ENCODE peak calls at places on chromosomes 6 and 20, in nine cellular contexts. X is mammary epithelial cell; L is naive thymus-derived CD4-positive, alpha-beta T cell; J is CD8-positive, alpha-beta T cell; W is right lobe of liver; U is brain microvascular endothelial cell; B is left lung; F is astrocyte of the cerebellum; A is aorta. H is an unnamed sample.

GRCh38 chr6:150711584-150712501 is 112.2 kb downstream of the PLEKHG1 start:
- DNase-seq in X (no peak), L (no peak), J (no peak), W (peak), U (no peak), B (no peak), F (no peak), A (no peak), H (no peak)

GRCh38 chr6:127118505-127119360 is at the start of gene RSPO3:
- DNase-seq in X (peak), L (no peak), J (no peak), W (peak), U (peak), B (peak), F (no peak), A (peak), H (peak)

GRCh38 chr6:165117121-165117520 is 192.3 kb downstream of the C6orf118 start:
- DNase-seq in X (no peak), L (no peak), J (no peak), W (no peak), U (no peak), B (no peak), F (no peak), A (no peak), H (no peak)

GRCh38 chr6:147222160-147222838 is 18.1 kb downstream of the STXBP5 start:
- DNase-seq in X (no peak), L (no peak), J (no peak), W (no peak), U (peak), B (no peak), F (peak), A (no peak), H (no peak)

GRCh38 chr20:63234693-63235398 is 859 bp upstream of the BIRC7 start:
- DNase-seq in X (peak), L (no peak), J (no peak), W (no peak), U (no peak), B (no peak), F (no peak), A (no peak), H (no peak)

GRCh38 chr6:170036916-170037315 is 254.0 kb downstream of the DLL1 start:
- DNase-seq in X (no peak), L (no peak), J (no peak), W (no peak), U (no peak), B (no peak), F (no peak), A (peak), H (peak)

GRCh38 chr6:57265755-57266221 is 43.7 kb upstream of the RAB23 start:
- DNase-seq in X (no peak), L (no peak), J (no peak), W (no peak), U (peak), B (no peak), F (peak), A (no peak), H (no peak)

GRCh38 chr6:158005626-158006180 is 24.0 kb downstream of the SYNJ2 start:
- DNase-seq in X (no peak), L (no peak), J (no peak), W (no peak), U (no peak), B (no peak), F (no peak), A (peak), H (no peak)

GRCh38 chr6:127951172-127951995 is 50.5 kb upstream of the THEMIS start:
- DNase-seq in X (no peak), L (peak), J (no peak), W (no peak), U (no peak), B (no peak), F (no peak), A (no peak), H (no peak)

GRCh38 chr20:16125810-16126209 is 447.4 kb downstream of the KIF16B start:
- DNase-seq in X (peak), L (no peak), J (no peak), W (no peak), U (no peak), B (no peak), F (no peak), A (no peak), H (no peak)

GRCh38 chr6:23349521-23350147 is 776.4 kb upstream of the NRSN1 start:
- DNase-seq in X (peak), L (no peak), J (no peak), W (no peak), U (peak), B (no peak), F (peak), A (no peak), H (no peak)

GRCh38 chr6:112466378-112467151 is 119.4 kb downstream of the RFPL4B start:
- DNase-seq in X (peak), L (no peak), J (no peak), W (no peak), U (peak), B (no peak), F (peak), A (no peak), H (no peak)

GRCh38 chr20:50302463-50303041 is 111.9 kb downstream of the CEBPB start:
- DNase-seq in X (no peak), L (no peak), J (no peak), W (peak), U (no peak), B (no peak), F (peak), A (peak), H (no peak)

GRCh38 chr20:1648101-1648500 is 9.5 kb downstream of the SIRPG start:
- DNase-seq in X (no peak), L (no peak), J (no peak), W (no peak), U (no peak), B (no peak), F (no peak), A (no peak), H (no peak)

GRCh38 chr6:81242634-81243033 is 509.8 kb downstream of the TENT5A start:
- DNase-seq in X (no peak), L (no peak), J (no peak), W (no peak), U (no peak), B (no peak), F (no peak), A (no peak), H (no peak)

GRCh38 chr20:63809856-63810255 is 21.2 kb downstream of the ZBTB46 start:
- DNase-seq in X (no peak), L (no peak), J (no peak), W (no peak), U (no peak), B (no peak), F (no peak), A (no peak), H (no peak)

GRCh38 chr20:33576432-33576883 is 85.7 kb upstream of the C20orf144 start:
- DNase-seq in X (no peak), L (no peak), J (no peak), W (no peak), U (no peak), B (no peak), F (no peak), A (no peak), H (no peak)

GRCh38 chr6:151229401-151230276 is 10.1 kb upstream of the AKAP12 start:
- DNase-seq in X (no peak), L (no peak), J (no peak), W (no peak), U (no peak), B (no peak), F (no peak), A (no peak), H (no peak)

GRCh38 chr6:156427345-156427744 is 349.8 kb upstream of the ARID1B start:
- DNase-seq in X (peak), L (no peak), J (no peak), W (no peak), U (peak), B (no peak), F (peak), A (peak), H (peak)

GRCh38 chr20:24702501-24703283 is 233.3 kb downstream of the SYNDIG1 start:
- DNase-seq in X (no peak), L (no peak), J (no peak), W (no peak), U (no peak), B (no peak), F (no peak), A (no peak), H (peak)

GRCh38 chr6:39466664-39467063 is 144.2 kb upstream of the KCNK16 start:
- DNase-seq in X (no peak), L (no peak), J (no peak), W (no peak), U (no peak), B (no peak), F (no peak), A (no peak), H (no peak)

GRCh38 chr20:62737271-62737761 is 28.7 kb downstream of the NTSR1 start:
- DNase-seq in X (no peak), L (no peak), J (no peak), W (peak), U (no peak), B (peak), F (no peak), A (peak), H (peak)

GRCh38 chr20:59403261-59403961 is 103.0 kb downstream of the EDN3 start:
- DNase-seq in X (no peak), L (peak), J (peak), W (peak), U (peak), B (no peak), F (no peak), A (no peak), H (no peak)

GRCh38 chr6:39300739-39301138 is 13.5 kb downstream of the KCNK17 start:
- DNase-seq in X (no peak), L (no peak), J (no peak), W (no peak), U (no peak), B (no peak), F (no peak), A (no peak), H (no peak)

GRCh38 chr6:145036236-145036635 is 699.1 kb downstream of the EPM2A start:
- DNase-seq in X (no peak), L (no peak), J (no peak), W (no peak), U (no peak), B (no peak), F (no peak), A (no peak), H (no peak)

GRCh38 chr6:84645000-84645399 is 119.4 kb downstream of the TBX18 start:
- DNase-seq in X (peak), L (no peak), J (no peak), W (no peak), U (peak), B (no peak), F (no peak), A (no peak), H (no peak)

GRCh38 chr6:3277251-3277650 is 18.5 kb downstream of the PSMG4 start:
- DNase-seq in X (no peak), L (no peak), J (no peak), W (no peak), U (no peak), B (no peak), F (no peak), A (no peak), H (no peak)

GRCh38 chr6:154937306-154938244 is 57.5 kb upstream of the TIAM2 start:
- DNase-seq in X (no peak), L (no peak), J (no peak), W (no peak), U (no peak), B (no peak), F (peak), A (no peak), H (no peak)

GRCh38 chr6:75326557-75327258 is 42.1 kb upstream of the TMEM30A start:
- DNase-seq in X (no peak), L (no peak), J (no peak), W (no peak), U (no peak), B (no peak), F (no peak), A (no peak), H (no peak)

GRCh38 chr6:88301888-88302768 is 136.0 kb upstream of the CNR1 start:
- DNase-seq in X (no peak), L (no peak), J (no peak), W (peak), U (no peak), B (no peak), F (no peak), A (no peak), H (no peak)

GRCh38 chr20:51487525-51488279 is 54.8 kb downstream of the NFATC2 start:
- DNase-seq in X (peak), L (no peak), J (no peak), W (no peak), U (peak), B (no peak), F (peak), A (no peak), H (no peak)

GRCh38 chr6:35370799-35371493 is 28.6 kb downstream of the PPARD start:
- DNase-seq in X (no peak), L (no peak), J (no peak), W (peak), U (peak), B (no peak), F (no peak), A (peak), H (peak)

GRCh38 chr6:142945071-142945445 is at the start of gene HIVEP2:
- DNase-seq in X (peak), L (peak), J (peak), W (peak), U (peak), B (peak), F (no peak), A (peak), H (peak)

GRCh38 chr6:37262446-37263026 is 4.6 kb upstream of the TMEM217 start:
- DNase-seq in X (peak), L (no peak), J (no peak), W (no peak), U (no peak), B (no peak), F (no peak), A (no peak), H (no peak)

GRCh38 chr20:44075191-44075949 is 111.6 kb downstream of the JPH2 start:
- DNase-seq in X (no peak), L (no peak), J (no peak), W (peak), U (no peak), B (peak), F (no peak), A (no peak), H (peak)

GRCh38 chr6:5968817-5969726 is 37.7 kb downstream of the NRN1 start:
- DNase-seq in X (peak), L (no peak), J (no peak), W (no peak), U (peak), B (peak), F (peak), A (peak), H (peak)

GRCh38 chr20:39268566-39268965 is 306.4 kb downstream of the DHX35 start:
- DNase-seq in X (no peak), L (no peak), J (no peak), W (no peak), U (no peak), B (peak), F (no peak), A (no peak), H (no peak)

GRCh38 chr6:37311666-37312473 is 41.9 kb upstream of the RNF8 start:
- DNase-seq in X (no peak), L (no peak), J (no peak), W (no peak), U (peak), B (no peak), F (no peak), A (no peak), H (no peak)

DNA sequence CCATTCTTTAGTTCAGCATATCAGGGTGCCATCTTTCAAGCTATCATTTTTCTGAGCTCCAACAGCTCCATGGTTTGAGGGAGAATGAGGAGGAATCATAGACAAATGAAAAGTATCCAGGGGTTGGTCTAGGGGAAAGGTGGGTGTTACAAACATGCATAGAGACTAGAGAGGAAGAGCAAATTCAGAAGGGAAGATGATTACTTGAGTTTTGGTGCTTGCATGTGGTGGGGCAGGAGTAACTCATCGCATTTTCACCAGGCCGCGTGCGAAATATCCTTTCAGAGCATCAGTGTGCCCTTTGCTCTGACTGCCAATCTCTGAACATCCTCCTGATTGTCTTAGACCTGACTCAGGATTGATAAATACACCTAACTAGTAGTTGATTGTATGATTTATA is 7.7 kb upstream of the BICRAL start:
- DNase-seq in X (no peak), L (peak), J (no peak), W (no peak), U (no peak), B (no peak), F (no peak), A (no peak), H (no peak)
- H3K4me3 ChIP-seq in X (no peak), L (peak), J (no peak), W (no peak), U (no peak), B (no peak), F (no peak), A (no peak), H (no peak)

GRCh38 chr6:16276991-16277981 is 38.9 kb downstream of the GMPR start:
- DNase-seq in X (peak), L (no peak), J (no peak), W (no peak), U (peak), B (peak), F (peak), A (peak), H (peak)
- H3K4me3 ChIP-seq in X (no peak), L (no peak), J (no peak), W (no peak), U (peak), B (no peak), F (no peak), A (no peak), H (peak)

DNA sequence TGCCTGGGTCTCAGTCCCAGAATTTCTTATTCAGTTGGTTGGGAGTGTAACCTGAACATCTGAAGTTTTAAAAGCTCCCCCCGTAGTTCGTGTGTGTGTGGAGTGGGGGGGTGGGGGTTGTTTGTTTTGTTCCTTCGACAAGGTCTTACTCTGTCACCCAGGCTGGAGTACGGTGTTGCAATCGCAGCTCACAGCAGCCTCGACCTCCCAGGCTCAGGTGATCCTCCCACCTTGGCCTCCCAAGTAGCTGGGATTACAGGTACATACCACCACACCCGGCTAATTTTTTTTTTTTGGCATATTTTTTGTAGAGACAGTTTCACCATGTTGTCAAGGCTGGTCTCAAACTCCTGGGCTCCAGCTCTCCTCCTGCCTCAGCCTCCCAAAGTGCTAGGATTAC is 3.1 kb downstream of the CCM2L start:
- DNase-seq in X (no peak), L (no peak), J (no peak), W (no peak), U (no peak), B (no peak), F (no peak), A (peak), H (no peak)
- H3K4me3 ChIP-seq in X (no peak), L (no peak), J (no peak), W (no peak), U (no peak), B (no peak), F (no peak), A (no peak), H (no peak)

DNA sequence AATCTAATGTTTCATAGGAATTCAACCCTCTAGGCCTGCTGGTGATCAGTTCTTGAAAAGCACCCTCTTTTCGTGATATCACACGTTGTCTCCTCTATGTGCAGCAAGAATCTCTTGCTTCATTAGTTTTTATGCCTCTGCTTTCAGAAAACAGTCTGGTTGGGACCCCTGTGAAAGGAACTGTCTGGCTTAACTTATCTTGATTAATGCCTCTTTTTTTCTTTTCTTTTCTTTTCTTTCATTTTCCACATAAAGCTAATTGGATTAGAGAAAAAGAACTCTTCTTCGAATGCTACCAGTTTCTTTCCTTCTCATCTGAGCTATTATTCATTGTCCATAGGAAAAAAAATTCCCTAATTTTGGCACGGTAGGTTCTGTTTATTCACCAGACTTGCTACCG is 21.3 kb downstream of the ZNF311 start:
- DNase-seq in X (no peak), L (no peak), J (no peak), W (no peak), U (no peak), B (no peak), F (no peak), A (no peak), H (no peak)
- H3K4me3 ChIP-seq in X (peak), L (no peak), J (no peak), W (no peak), U (no peak), B (no peak), F (no peak), A (no peak), H (no peak)

GRCh38 chr6:44002591-44003344 is 124.5 kb downstream of the MRPL14 start:
- DNase-seq in X (peak), L (peak), J (peak), W (no peak), U (peak), B (peak), F (no peak), A (peak), H (peak)

GRCh38 chr6:44004625-44005506 is 122.4 kb downstream of the MRPL14 start:
- DNase-seq in X (no peak), L (no peak), J (no peak), W (no peak), U (no peak), B (no peak), F (no peak), A (peak), H (peak)

GRCh38 chr6:44002071-44002590 is 125.1 kb downstream of the MRPL14 start:
- DNase-seq in X (no peak), L (peak), J (no peak), W (peak), U (peak), B (no peak), F (no peak), A (peak), H (no peak)

GRCh38 chr6:44004136-44004535 is 123.1 kb downstream of the MRPL14 start:
- DNase-seq in X (no peak), L (no peak), J (no peak), W (no peak), U (no peak), B (no peak), F (no peak), A (peak), H (no peak)

DNA sequence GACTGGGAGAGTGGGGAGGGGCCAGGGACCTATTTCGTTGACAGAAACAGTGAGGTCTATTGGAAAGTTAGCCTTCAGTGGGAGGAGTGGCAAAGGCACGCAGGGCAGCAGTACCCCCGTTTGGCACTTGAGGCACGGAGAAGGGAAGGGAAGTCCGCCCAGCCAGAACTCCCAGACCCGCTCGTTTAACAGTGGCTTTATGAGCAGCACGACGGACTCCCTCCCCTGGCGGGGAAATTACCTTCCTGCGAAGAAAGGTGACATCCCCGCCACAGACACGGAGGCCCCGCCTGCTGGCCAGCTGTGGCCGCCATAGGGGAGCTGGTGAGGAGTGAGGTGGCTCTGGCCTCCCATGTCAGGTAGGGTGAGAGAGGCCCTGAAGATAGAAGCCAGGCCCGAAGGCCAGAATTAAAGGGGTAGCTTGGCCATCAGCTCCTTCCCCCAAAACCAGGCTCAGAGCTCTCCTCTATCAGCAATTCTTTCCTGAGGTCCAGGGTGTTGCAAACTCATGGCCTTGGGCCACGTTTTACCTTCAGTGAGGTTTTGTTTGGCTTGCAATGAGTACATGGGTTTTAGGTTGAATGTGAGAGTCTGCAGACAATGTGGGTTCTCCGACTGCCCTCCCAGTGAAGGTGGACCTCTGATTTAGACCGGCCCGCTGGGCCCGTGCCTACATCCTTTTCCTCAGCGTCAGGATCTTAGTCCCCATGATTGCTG is 123.7 kb downstream of the MRPL14 start:
- DNase-seq in X (no peak), L (peak), J (no peak), W (no peak), U (no peak), B (no peak), F (no peak), A (peak), H (peak)
- H3K4me3 ChIP-seq in X (no peak), L (peak), J (peak), W (no peak), U (no peak), B (peak), F (no peak), A (no peak), H (no peak)